ENCODE peak calls at places on chromosomes 3 and 15, in seven cellular contexts. W, N, T, G, K, S and B are unnamed samples.
A peak's percentile ranks its signal among the peaks of the same experiment; 100 is the strongest.

GRCh38 chr3:128701342-128702212 is 24.4 kb upstream of the RAB7A start:
- DNase-seq in W (no peak), S (no peak), N (peak; percentile 16), K (no peak), G (no peak), T (no peak), B (no peak)

GRCh38 chr3:53169832-53170324 is 8.9 kb downstream of the PRKCD start:
- DNase-seq in G (no peak), S (no peak), T (no peak), W (no peak), N (no peak), K (no peak), B (no peak)

GRCh38 chr3:117903226-117903625 is 1131.4 kb downstream of the IGSF11 start:
- DNase-seq in K (no peak), W (no peak), N (peak; percentile 91), S (no peak), G (peak; percentile 67), T (no peak), B (peak; percentile 56)

GRCh38 chr3:135867911-135868310 is 97.6 kb upstream of the PPP2R3A start:
- DNase-seq in N (no peak), S (no peak), W (no peak), G (no peak), K (no peak), T (no peak), B (no peak)

GRCh38 chr3:27195059-27195458 is 174.1 kb downstream of the NEK10 start:
- DNase-seq in S (no peak), W (no peak), K (no peak), G (no peak), T (no peak), N (peak; percentile 12), B (no peak)

GRCh38 chr3:45064512-45065372 is 38.6 kb downstream of the CLEC3B start:
- DNase-seq in T (peak; percentile 74), K (no peak), S (no peak), W (no peak), N (peak; percentile 84), G (no peak), B (peak; percentile 9)

GRCh38 chr3:101829066-101829830 is 20.1 kb upstream of the NFKBIZ start:
- DNase-seq in T (peak; percentile 48), N (peak; percentile 70), K (no peak), S (no peak), G (no peak), W (no peak), B (peak; percentile 68)

GRCh38 chr3:94587291-94587690 is 524.4 kb downstream of the NSUN3 start:
- DNase-seq in S (peak; percentile 6), G (no peak), K (no peak), W (no peak), N (no peak), T (no peak), B (no peak)

GRCh38 chr3:72797773-72798543 is 50.3 kb downstream of the SHQ1 start:
- DNase-seq in K (no peak), T (no peak), N (peak; percentile 20), S (peak; percentile 71), G (no peak), W (no peak), B (no peak)

GRCh38 chr15:56978898-56979662 is 60.6 kb downstream of the TCF12 start:
- DNase-seq in N (peak; percentile 22), G (no peak), S (no peak), K (no peak), T (no peak), W (no peak), B (no peak)

GRCh38 chr15:44082558-44083151 is 112.4 kb downstream of the FRMD5 start:
- DNase-seq in K (no peak), T (no peak), N (peak; percentile 63), S (no peak), W (no peak), G (no peak), B (no peak)

GRCh38 chr3:76970006-76970680 is 69.8 kb upstream of the ROBO2 start:
- DNase-seq in W (no peak), T (no peak), S (no peak), G (no peak), N (no peak), K (no peak), B (no peak)

GRCh38 chr15:62706361-62706760 is 336.2 kb upstream of the TPM1 start:
- DNase-seq in G (peak; percentile 12), S (no peak), T (no peak), N (peak; percentile 47), K (no peak), W (no peak), B (no peak)

GRCh38 chr15:63380828-63381282 is 791 bp downstream of the CA12 start:
- DNase-seq in K (no peak), N (peak; percentile 63), S (no peak), W (no peak), G (no peak), T (no peak), B (no peak)

GRCh38 chr3:28347374-28348285 is 891 bp upstream of the ZCWPW2 start:
- DNase-seq in T (peak; percentile 9), N (peak; percentile 91), S (no peak), G (peak; percentile 72), K (no peak), W (no peak), B (no peak)

GRCh38 chr3:158810823-158811425 is 9.1 kb downstream of the MFSD1 start:
- DNase-seq in K (no peak), T (no peak), N (no peak), W (no peak), S (no peak), G (no peak), B (no peak)

GRCh38 chr3:139267300-139268246 is 76.2 kb upstream of the MRPS22 start:
- DNase-seq in K (no peak), G (no peak), W (no peak), S (no peak), T (no peak), N (no peak), B (no peak)

GRCh38 chr3:39529551-39529950 is 62.1 kb downstream of the MOBP start:
- DNase-seq in W (no peak), N (no peak), K (no peak), S (no peak), G (no peak), T (no peak), B (no peak)

GRCh38 chr15:42190370-42190769 is 17.7 kb downstream of the VPS39 start:
- DNase-seq in S (no peak), T (no peak), N (no peak), K (no peak), G (no peak), W (no peak), B (no peak)

GRCh38 chr3:13647314-13648059 is 98.6 kb downstream of the FBLN2 start:
- DNase-seq in T (peak; percentile 26), K (no peak), G (no peak), S (no peak), W (no peak), N (peak; percentile 83), B (peak; percentile 75)

GRCh38 chr3:181755959-181756358 is 44.2 kb downstream of the SOX2 start:
- DNase-seq in N (no peak), S (peak; percentile 9), T (no peak), K (no peak), G (no peak), W (no peak), B (no peak)

GRCh38 chr3:142828703-142829304 is 60.1 kb downstream of the PCOLCE2 start:
- DNase-seq in G (peak; percentile 77), K (peak; percentile 44), N (peak; percentile 89), T (peak; percentile 73), W (peak; percentile 65), S (peak; percentile 39), B (peak; percentile 75)

GRCh38 chr3:122167630-122168029 is 15.8 kb upstream of the CASR start:
- DNase-seq in K (no peak), N (no peak), T (no peak), S (no peak), G (no peak), W (no peak), B (no peak)

GRCh38 chr3:52774066-52774713 is 3.2 kb upstream of the ITIH1 start:
- DNase-seq in T (no peak), K (no peak), G (no peak), W (no peak), S (no peak), N (no peak), B (no peak)

GRCh38 chr15:63008333-63009049 is 34.1 kb upstream of the TPM1 start:
- DNase-seq in N (no peak), S (no peak), W (no peak), T (no peak), G (no peak), K (no peak), B (no peak)

GRCh38 chr15:38129531-38130199 is 123.0 kb upstream of the SPRED1 start:
- DNase-seq in K (no peak), G (peak; percentile 100), W (no peak), S (no peak), N (peak; percentile 100), T (no peak), B (peak; percentile 94)

GRCh38 chr15:42549052-42549491 is 434 bp downstream of the HAUS2 start:
- DNase-seq in W (no peak), S (peak; percentile 6), N (peak; percentile 34), G (peak; percentile 12), T (no peak), K (peak; percentile 16), B (peak; percentile 7)

GRCh38 chr3:44036850-44037249 is 204.8 kb upstream of the TOPAZ1 start:
- DNase-seq in K (no peak), N (no peak), G (no peak), S (no peak), W (no peak), T (no peak), B (no peak)

GRCh38 chr15:77620297-77620696 is 12.4 kb downstream of the LINGO1 start:
- DNase-seq in W (no peak), G (no peak), T (no peak), K (no peak), N (no peak), S (no peak), B (no peak)

GRCh38 chr3:184472723-184473419 is 88.7 kb upstream of the EPHB3 start:
- DNase-seq in S (no peak), K (no peak), T (no peak), N (no peak), W (no peak), G (no peak), B (no peak)

GRCh38 chr3:187736418-187736871 is 8.8 kb downstream of the BCL6 start:
- DNase-seq in G (no peak), T (no peak), K (no peak), S (no peak), W (no peak), N (peak; percentile 45), B (peak; percentile 31)

GRCh38 chr3:87848003-87848402 is 210.8 kb downstream of the CGGBP1 start:
- DNase-seq in W (no peak), N (no peak), S (no peak), K (no peak), G (no peak), T (no peak), B (no peak)